ENCODE peak calls at places on chromosomes 7 and 10, in five cellular contexts. L is lung; S is HCT116; W is CD8-positive, alpha-beta memory T cell; E is mesendoderm. O is an unnamed sample.

GRCh38 chr10:43209651-43210141 is 57.2 kb downstream of the RASGEF1A start:
- DNase-seq in L (no peak), S (no peak), W (peak; percentile 18), E (no peak), O (peak; percentile 36)

GRCh38 chr7:81908220-81908619 is 138.4 kb upstream of the HGF start:
- DNase-seq in L (no peak), S (no peak), W (no peak), E (no peak), O (no peak)

GRCh38 chr7:26860361-26860760 is 4.0 kb downstream of the SKAP2 start:
- DNase-seq in L (no peak), S (peak; percentile 51), W (no peak), E (peak; percentile 54), O (no peak)

GRCh38 chr7:22114440-22114981 is 168.8 kb upstream of the CDCA7L start:
- DNase-seq in L (no peak), S (no peak), W (no peak), E (no peak), O (no peak)

GRCh38 chr7:832292-832967 is at the start of gene SUN1:
- DNase-seq in L (no peak), S (peak; percentile 87), W (peak; percentile 86), E (peak; percentile 86), O (no peak)

GRCh38 chr10:52420656-52421055 is 106.6 kb downstream of the DKK1 start:
- DNase-seq in L (no peak), S (no peak), W (no peak), E (no peak), O (no peak)

GRCh38 chr10:82938331-82938730 is 1063.3 kb downstream of the NRG3 start:
- DNase-seq in L (no peak), S (no peak), W (no peak), E (no peak), O (no peak)

GRCh38 chr7:86664991-86665390 is 21.3 kb downstream of the GRM3 start:
- DNase-seq in L (no peak), S (no peak), W (no peak), E (no peak), O (no peak)

GRCh38 chr7:4168041-4168440 is 514.1 kb upstream of the FOXK1 start:
- DNase-seq in L (no peak), S (no peak), W (no peak), E (no peak), O (no peak)

GRCh38 chr7:77933394-77933793 is 134.8 kb downstream of the PHTF2 start:
- DNase-seq in L (no peak), S (peak; percentile 22), W (no peak), E (peak; percentile 6), O (no peak)

GRCh38 chr7:33050425-33051318 is 11.9 kb downstream of the NT5C3A start:
- DNase-seq in L (no peak), S (peak; percentile 13), W (no peak), E (peak; percentile 47), O (no peak)

GRCh38 chr7:142782922-142783900 is 12.4 kb downstream of the PRSS2 start:
- DNase-seq in L (peak; percentile 78), S (peak; percentile 89), W (peak; percentile 85), E (peak; percentile 95), O (peak; percentile 84)

GRCh38 chr7:801940-802364 is 30.3 kb upstream of the SUN1 start:
- DNase-seq in L (peak; percentile 90), S (no peak), W (peak; percentile 18), E (no peak), O (peak; percentile 72)

GRCh38 chr7:136692221-136692620 is 176.2 kb upstream of the CHRM2 start:
- DNase-seq in L (no peak), S (no peak), W (no peak), E (no peak), O (no peak)

GRCh38 chr10:70380350-70381135 is 1.9 kb downstream of the LRRC20 start:
- DNase-seq in L (no peak), S (no peak), W (no peak), E (no peak), O (no peak)

GRCh38 chr7:4139656-4140320 is 542.3 kb upstream of the FOXK1 start:
- DNase-seq in L (no peak), S (no peak), W (no peak), E (no peak), O (no peak)

GRCh38 chr10:122029503-122030199 is 40.7 kb downstream of the TACC2 start:
- DNase-seq in L (peak; percentile 36), S (no peak), W (no peak), E (no peak), O (no peak)

GRCh38 chr10:94066411-94066810 is 72.7 kb downstream of the PLCE1 start:
- DNase-seq in L (no peak), S (no peak), W (no peak), E (peak; percentile 69), O (no peak)

GRCh38 chr7:100863406-100863950 is 3.7 kb upstream of the TRIP6 start:
- DNase-seq in L (no peak), S (no peak), W (no peak), E (no peak), O (peak; percentile 73)

GRCh38 chr10:4983615-4984216 is 19.9 kb downstream of the AKR1C2 start:
- DNase-seq in L (no peak), S (no peak), W (no peak), E (no peak), O (no peak)

GRCh38 chr10:63713191-63714144 is 192.3 kb downstream of the REEP3 start:
- DNase-seq in L (no peak), S (no peak), W (no peak), E (peak; percentile 98), O (peak; percentile 61)

GRCh38 chr7:92790987-92791386 is 45.4 kb downstream of the CDK6 start:
- DNase-seq in L (no peak), S (no peak), W (no peak), E (peak; percentile 35), O (no peak)

GRCh38 chr7:106067678-106068077 is 44.4 kb downstream of the SYPL1 start:
- DNase-seq in L (no peak), S (no peak), W (no peak), E (no peak), O (no peak)

GRCh38 chr7:126803060-126803665 is 449.6 kb downstream of the GRM8 start:
- DNase-seq in L (peak; percentile 43), S (peak; percentile 68), W (no peak), E (peak; percentile 79), O (no peak)

GRCh38 chr10:74244097-74244685 is 93.2 kb downstream of the ADK start:
- DNase-seq in L (no peak), S (peak; percentile 42), W (no peak), E (no peak), O (no peak)

GRCh38 chr7:157805716-157806115 is 468.9 kb downstream of the DNAJB6 start:
- DNase-seq in L (no peak), S (no peak), W (peak; percentile 8), E (no peak), O (no peak)

GRCh38 chr10:130193033-130193432 is 56.8 kb downstream of the GLRX3 start:
- DNase-seq in L (no peak), S (no peak), W (no peak), E (no peak), O (no peak)

GRCh38 chr10:35635576-35635975 is 6.5 kb downstream of the FZD8 start:
- DNase-seq in L (peak; percentile 46), S (peak; percentile 57), W (no peak), E (peak; percentile 83), O (no peak)

GRCh38 chr10:59557052-59557451 is 152.6 kb downstream of the SLC16A9 start:
- DNase-seq in L (no peak), S (no peak), W (no peak), E (peak; percentile 76), O (no peak)

GRCh38 chr7:1103009-1103788 is 15.3 kb downstream of the GPER1 start:
- DNase-seq in L (no peak), S (no peak), W (no peak), E (no peak), O (peak; percentile 21)

GRCh38 chr7:143288836-143289235 is 685 bp downstream of the CASP2 start:
- DNase-seq in L (no peak), S (no peak), W (no peak), E (peak; percentile 48), O (no peak)

GRCh38 chr10:85547460-85548023 is 819.1 kb downstream of the GRID1 start:
- DNase-seq in L (no peak), S (no peak), W (no peak), E (peak; percentile 88), O (no peak)

GRCh38 chr7:156509216-156509615 is 131.4 kb upstream of the RNF32 start:
- DNase-seq in L (no peak), S (no peak), W (no peak), E (no peak), O (no peak)

GRCh38 chr7:15309891-15310290 is 251.9 kb downstream of the AGMO start:
- DNase-seq in L (no peak), S (no peak), W (no peak), E (no peak), O (no peak)

GRCh38 chr10:1968257-1969025 is 231.1 kb upstream of the ADARB2 start:
- DNase-seq in L (no peak), S (no peak), W (no peak), E (no peak), O (no peak)

DNA sequence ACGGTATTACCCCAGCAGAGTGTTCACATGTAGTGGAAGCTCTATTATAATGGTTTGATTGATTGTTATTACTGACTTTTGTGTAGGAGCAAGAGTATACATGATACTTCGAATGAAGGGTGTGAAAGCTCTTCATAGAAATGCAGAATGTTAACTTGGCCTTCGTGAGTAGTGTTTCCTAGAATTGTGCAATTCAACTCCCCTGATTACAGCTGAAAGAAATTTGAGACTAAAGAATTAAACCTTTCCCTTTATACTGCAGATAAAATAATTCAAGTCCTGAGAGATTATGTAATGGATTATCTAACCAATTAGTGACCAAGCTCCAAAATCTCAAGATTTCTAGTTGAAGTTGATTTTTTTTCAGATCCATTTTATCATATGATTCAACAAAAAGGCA is 38.2 kb downstream of the MKLN1 start:
- DNase-seq in L (no peak), S (no peak), W (no peak), E (no peak), O (no peak)
- H3K4me1 ChIP-seq in L (peaks cover 26% of the 10 kb centered on the region), S (peaks cover 10% of the 10 kb centered on the region), W (peaks cover 40% of the 10 kb centered on the region), E (peaks cover 7% of the 10 kb centered on the region), O (peaks cover 2% of the 10 kb centered on the region)

DNA sequence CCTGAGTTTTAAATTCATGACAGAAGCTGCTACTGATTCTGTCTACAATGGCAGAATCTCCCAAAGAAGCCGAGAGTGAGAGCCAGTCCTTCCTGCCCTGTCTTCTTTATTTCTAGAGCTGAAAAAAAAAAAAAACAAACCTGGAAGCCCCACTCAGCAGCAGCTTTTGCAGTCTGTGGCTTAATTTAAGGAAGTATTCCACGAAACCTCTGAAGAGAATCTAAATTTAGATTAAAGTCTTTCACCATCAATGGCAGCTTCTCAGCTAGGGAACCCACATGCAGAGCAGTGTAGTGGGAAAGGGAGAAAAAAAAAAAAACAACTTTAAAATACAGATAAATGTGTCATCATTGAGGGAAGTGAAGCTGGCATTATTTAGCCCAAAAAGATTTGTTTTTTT is 23.4 kb downstream of the SMURF1 start:
- DNase-seq in L (no peak), S (no peak), W (no peak), E (no peak), O (no peak)
- H3K27ac ChIP-seq in L (no peak overlapping the region), S (no peak overlapping the region), W (no peak overlapping the region), E (no peak overlapping the region), O (no peak overlapping the region)

GRCh38 chr7:47038621-47039020 is 543.3 kb downstream of the TNS3 start:
- DNase-seq in L (no peak), S (no peak), W (no peak), E (peak; percentile 9), O (no peak)
- H3K4me1 ChIP-seq in L (peaks cover 7% of the 10 kb centered on the region), S (no peaks in the 10 kb centered on the region), W (no peaks in the 10 kb centered on the region), E (no peaks in the 10 kb centered on the region), O (no peaks in the 10 kb centered on the region)

GRCh38 chr10:103504181-103504783 is 10.8 kb downstream of the NEURL1 start:
- DNase-seq in L (no peak), S (peak; percentile 61), W (peak; percentile 55), E (peak; percentile 60), O (no peak)
- H3K27ac ChIP-seq in L (no peak overlapping the region), S (no peak overlapping the region), W (no peak overlapping the region), E (no peak overlapping the region), O (no peak overlapping the region)

O was measured in Peyer's patch.